ENCODE peak calls at places on chromosomes 12 and 14, in four cellular contexts. L is prostate gland, F is astrocyte of the cerebellum, X is left colon. O is an unnamed sample.

GRCh38 chr12:96908170-96908675 is 1.2 kb downstream of the NEDD1 start:
- DNase-seq in L (no peak), F (no peak), X (no peak), O (no peak)

GRCh38 chr14:105146976-105147700 is 21.4 kb downstream of the JAG2 start:
- DNase-seq in L (no peak), F (no peak), X (no peak), O (no peak)

GRCh38 chr12:50258167-50258551 is 25.2 kb downstream of the LIMA1 start:
- DNase-seq in L (peak; percentile 69), F (no peak), X (peak; percentile 71), O (no peak)

GRCh38 chr12:53467880-53468279 is 16.0 kb downstream of the PCBP2 start:
- DNase-seq in L (no peak), F (no peak), X (no peak), O (no peak)

GRCh38 chr12:123071401-123072304 is 79.2 kb downstream of the PITPNM2 start:
- DNase-seq in L (no peak), F (no peak), X (peak; percentile 44), O (no peak)

GRCh38 chr14:102692334-102692733 is 84.9 kb upstream of the TRAF3 start:
- DNase-seq in L (no peak), F (no peak), X (no peak), O (no peak)

GRCh38 chr12:62436164-62436503 is 30.5 kb upstream of the MON2 start:
- DNase-seq in L (no peak), F (no peak), X (no peak), O (no peak)

GRCh38 chr12:87820524-87821194 is 208.5 kb downstream of the C12orf50 start:
- DNase-seq in L (no peak), F (peak; percentile 66), X (no peak), O (no peak)

GRCh38 chr14:100709252-100709955 is 17.3 kb upstream of the DLK1 start:
- DNase-seq in L (no peak), F (no peak), X (no peak), O (no peak)

GRCh38 chr14:102479107-102479506 is 30.5 kb downstream of the ANKRD9 start:
- DNase-seq in L (no peak), F (no peak), X (no peak), O (no peak)

GRCh38 chr12:91289881-91290280 is 107.3 kb upstream of the DCN start:
- DNase-seq in L (no peak), F (no peak), X (no peak), O (no peak)

GRCh38 chr12:79402626-79403025 is 288.1 kb downstream of the PAWR start:
- DNase-seq in L (no peak), F (no peak), X (no peak), O (no peak)

GRCh38 chr12:57368349-57369095 is 62.3 kb downstream of the R3HDM2 start:
- DNase-seq in L (no peak), F (no peak), X (peak; percentile 28), O (no peak)

GRCh38 chr14:70018246-70018645 is 139.0 kb downstream of the SMOC1 start:
- DNase-seq in L (no peak), F (no peak), X (no peak), O (no peak)

GRCh38 chr12:817941-818600 is 65.7 kb downstream of the WNK1 start:
- DNase-seq in L (no peak), F (no peak), X (no peak), O (no peak)

GRCh38 chr14:70731447-70732239 is 77.7 kb downstream of the MAP3K9 start:
- DNase-seq in L (peak; percentile 35), F (no peak), X (no peak), O (no peak)

GRCh38 chr12:50326636-50327284 is 43.4 kb upstream of the LIMA1 start:
- DNase-seq in L (peak; percentile 85), F (peak; percentile 45), X (peak; percentile 60), O (peak; percentile 77)